ENCODE peak calls at places on chromosomes 7 and 10, in four cellular contexts. One of them, this sample, is unnamed.
A peak's percentile ranks its signal among the peaks of the same experiment; 100 is the strongest.

GRCh38 chr7:44158060-44158872 is 17.1 kb upstream of the MYL7 start:
- DNase-seq in T-cell: no peak
- DNase-seq in activated CD4-positive, CD25-positive, alpha-beta regulatory T cell: no peak
- DNase-seq in NCI-H345: no peak
- DNase-seq in this sample: no peak

GRCh38 chr7:42493436-42494198 is 256.6 kb upstream of the GLI3 start:
- DNase-seq in NCI-H345: no peak
- DNase-seq in T-cell: no peak
- DNase-seq in activated CD4-positive, CD25-positive, alpha-beta regulatory T cell: no peak
- DNase-seq in this sample: no peak

GRCh38 chr10:121983828-121984227 is 5.1 kb upstream of the TACC2 start:
- DNase-seq in activated CD4-positive, CD25-positive, alpha-beta regulatory T cell: no peak
- DNase-seq in T-cell: no peak
- DNase-seq in NCI-H345: no peak
- DNase-seq in this sample: no peak

GRCh38 chr7:32019008-32019578 is 51.1 kb downstream of the PDE1C start:
- DNase-seq in activated CD4-positive, CD25-positive, alpha-beta regulatory T cell: no peak
- DNase-seq in T-cell: no peak
- DNase-seq in NCI-H345: no peak
- DNase-seq in this sample: no peak

GRCh38 chr7:32158751-32159360 is 88.6 kb upstream of the PDE1C start:
- DNase-seq in T-cell: no peak
- DNase-seq in NCI-H345: no peak
- DNase-seq in activated CD4-positive, CD25-positive, alpha-beta regulatory T cell: no peak
- DNase-seq in this sample: no peak

GRCh38 chr10:47363781-47364180 is 15.6 kb downstream of the RBP3 start:
- DNase-seq in activated CD4-positive, CD25-positive, alpha-beta regulatory T cell: no peak
- DNase-seq in NCI-H345: no peak
- DNase-seq in T-cell: no peak
- DNase-seq in this sample: no peak

GRCh38 chr10:2928219-2928840 is 139.0 kb upstream of the PFKP start:
- DNase-seq in T-cell: peak; percentile 32
- DNase-seq in activated CD4-positive, CD25-positive, alpha-beta regulatory T cell: peak; percentile 11
- DNase-seq in NCI-H345: peak; percentile 67
- DNase-seq in this sample: peak; percentile 5

GRCh38 chr10:132001238-132001977 is 19.7 kb upstream of the BNIP3 start:
- DNase-seq in T-cell: no peak
- DNase-seq in NCI-H345: peak; percentile 18
- DNase-seq in activated CD4-positive, CD25-positive, alpha-beta regulatory T cell: no peak
- DNase-seq in this sample: no peak

GRCh38 chr7:17312641-17313040 is 14.2 kb downstream of the AHR start:
- DNase-seq in T-cell: no peak
- DNase-seq in NCI-H345: no peak
- DNase-seq in activated CD4-positive, CD25-positive, alpha-beta regulatory T cell: no peak
- DNase-seq in this sample: no peak